ENCODE peak calls at places on chromosomes 16 and 17, in eight cellular contexts. Y is NCI-H748 treated with DMSO at 0.1 percent for 48 hours; G is mucosa of descending colon; N is GDM1; M is stimulated activated CD4-positive, alpha-beta T cell treated with anti-CD3 and anti-CD28 coated beads, Interleukin-2, amount 100 ng/mL, for 48 hours; I is MG63; Z is heart right ventricle; K is non-pigmented ciliary epithelial cell. S is an unnamed sample.

GRCh38 chr16:9258423-9259051 is 167.1 kb downstream of the HAPSTR1 start:
- DNase-seq in Y (no peak), G (peak), N (peak), M (peak), I (peak), Z (peak), K (no peak), S (no peak)

GRCh38 chr16:64983226-64983625 is 138.6 kb downstream of the CDH11 start:
- DNase-seq in Y (no peak), G (no peak), N (no peak), M (no peak), I (no peak), Z (no peak), K (no peak), S (no peak)

GRCh38 chr17:79741751-79742588 is 11.2 kb downstream of the ENPP7 start:
- DNase-seq in Y (peak), G (peak), N (peak), M (peak), I (peak), Z (peak), K (no peak), S (peak)

GRCh38 chr17:68327823-68328557 is 36.7 kb downstream of the ARSG start:
- DNase-seq in Y (no peak), G (no peak), N (no peak), M (no peak), I (no peak), Z (no peak), K (no peak), S (no peak)

GRCh38 chr16:53041196-53041977 is 11.3 kb downstream of the CHD9NB start:
- DNase-seq in Y (no peak), G (no peak), N (peak), M (no peak), I (no peak), Z (peak), K (no peak), S (peak)

GRCh38 chr17:67022451-67022810 is 21.9 kb upstream of the CACNG1 start:
- DNase-seq in Y (no peak), G (no peak), N (no peak), M (no peak), I (no peak), Z (no peak), K (no peak), S (peak)

GRCh38 chr17:21370430-21370829 is 5.7 kb upstream of the KCNJ12 start:
- DNase-seq in Y (no peak), G (no peak), N (peak), M (no peak), I (no peak), Z (peak), K (no peak), S (no peak)

GRCh38 chr17:11391134-11391533 is 150.1 kb downstream of the SHISA6 start:
- DNase-seq in Y (no peak), G (peak), N (no peak), M (no peak), I (no peak), Z (no peak), K (no peak), S (no peak)

GRCh38 chr17:6701719-6702118 is 11.4 kb downstream of the SLC13A5 start:
- DNase-seq in Y (no peak), G (peak), N (no peak), M (peak), I (peak), Z (no peak), K (no peak), S (no peak)

GRCh38 chr17:76442341-76443338 is 10.3 kb downstream of the UBE2O start:
- DNase-seq in Y (no peak), G (no peak), N (no peak), M (no peak), I (no peak), Z (no peak), K (no peak), S (no peak)